ENCODE peak calls at places on chromosome 19, in seven cellular contexts. One of them, this sample, is unnamed.

GRCh38 chr19:39265321-39265916 is 2.8 kb upstream of the IFNL2 start:
- DNase-seq in thoracic aorta: no peak
- DNase-seq in HepG2: no peak
- DNase-seq in A549: no peak
- DNase-seq in CD8-positive, alpha-beta T cell: no peak
- DNase-seq in cardiac muscle cell: no peak
- DNase-seq in lower lobe of right lung: no peak
- DNase-seq in this sample: no peak

GRCh38 chr19:13260883-13261653 is 110.9 kb downstream of the IER2 start:
- DNase-seq in A549: peak; percentile 58
- DNase-seq in lower lobe of right lung: no peak
- DNase-seq in CD8-positive, alpha-beta T cell: no peak
- DNase-seq in HepG2: no peak
- DNase-seq in cardiac muscle cell: no peak
- DNase-seq in thoracic aorta: no peak
- DNase-seq in this sample: no peak

GRCh38 chr19:28869459-28869858 is 343.5 kb downstream of the UQCRFS1 start:
- DNase-seq in thoracic aorta: no peak
- DNase-seq in CD8-positive, alpha-beta T cell: no peak
- DNase-seq in cardiac muscle cell: no peak
- DNase-seq in lower lobe of right lung: no peak
- DNase-seq in A549: no peak
- DNase-seq in HepG2: no peak
- DNase-seq in this sample: no peak

GRCh38 chr19:29845576-29846176 is 33.9 kb downstream of the CCNE1 start:
- DNase-seq in cardiac muscle cell: peak; percentile 53
- DNase-seq in CD8-positive, alpha-beta T cell: no peak
- DNase-seq in lower lobe of right lung: no peak
- DNase-seq in thoracic aorta: no peak
- DNase-seq in A549: peak; percentile 87
- DNase-seq in HepG2: no peak
- DNase-seq in this sample: peak; percentile 84

GRCh38 chr19:48329167-48329891 is 4.0 kb downstream of the EMP3 start:
- DNase-seq in cardiac muscle cell: no peak
- DNase-seq in lower lobe of right lung: no peak
- DNase-seq in CD8-positive, alpha-beta T cell: peak; percentile 29
- DNase-seq in thoracic aorta: no peak
- DNase-seq in A549: no peak
- DNase-seq in HepG2: no peak
- DNase-seq in this sample: no peak

GRCh38 chr19:11736696-11737095 is 2.0 kb downstream of the ZNF823 start:
- DNase-seq in A549: no peak
- DNase-seq in HepG2: no peak
- DNase-seq in CD8-positive, alpha-beta T cell: no peak
- DNase-seq in thoracic aorta: peak; percentile 2
- DNase-seq in cardiac muscle cell: no peak
- DNase-seq in lower lobe of right lung: no peak
- DNase-seq in this sample: no peak

GRCh38 chr19:39474139-39474620 is 6.5 kb upstream of the TIMM50 start:
- DNase-seq in cardiac muscle cell: peak; percentile 83
- DNase-seq in lower lobe of right lung: peak; percentile 72
- DNase-seq in HepG2: peak; percentile 30
- DNase-seq in thoracic aorta: no peak
- DNase-seq in A549: peak; percentile 89
- DNase-seq in CD8-positive, alpha-beta T cell: peak; percentile 60
- DNase-seq in this sample: peak; percentile 90

GRCh38 chr19:40280608-40281221 is 4.4 kb downstream of the AKT2 start:
- DNase-seq in A549: no peak
- DNase-seq in cardiac muscle cell: no peak
- DNase-seq in lower lobe of right lung: peak; percentile 28
- DNase-seq in CD8-positive, alpha-beta T cell: no peak
- DNase-seq in HepG2: no peak
- DNase-seq in thoracic aorta: no peak
- DNase-seq in this sample: peak; percentile 66

GRCh38 chr19:29366757-29367156 is 153.8 kb upstream of the UQCRFS1 start:
- DNase-seq in CD8-positive, alpha-beta T cell: no peak
- DNase-seq in cardiac muscle cell: no peak
- DNase-seq in HepG2: no peak
- DNase-seq in A549: no peak
- DNase-seq in thoracic aorta: no peak
- DNase-seq in lower lobe of right lung: no peak
- DNase-seq in this sample: peak; percentile 49

GRCh38 chr19:23203841-23204344 is 46.3 kb downstream of the ZNF724 start:
- DNase-seq in cardiac muscle cell: no peak
- DNase-seq in lower lobe of right lung: no peak
- DNase-seq in CD8-positive, alpha-beta T cell: no peak
- DNase-seq in thoracic aorta: no peak
- DNase-seq in HepG2: no peak
- DNase-seq in A549: no peak
- DNase-seq in this sample: no peak

GRCh38 chr19:48244289-48244688 is 11.4 kb downstream of the CARD8 start:
- DNase-seq in HepG2: no peak
- DNase-seq in thoracic aorta: no peak
- DNase-seq in lower lobe of right lung: no peak
- DNase-seq in A549: no peak
- DNase-seq in CD8-positive, alpha-beta T cell: peak; percentile 30
- DNase-seq in cardiac muscle cell: no peak
- DNase-seq in this sample: no peak

GRCh38 chr19:8243146-8243545 is 34.0 kb downstream of the CERS4 start:
- DNase-seq in A549: no peak
- DNase-seq in lower lobe of right lung: no peak
- DNase-seq in cardiac muscle cell: no peak
- DNase-seq in HepG2: no peak
- DNase-seq in thoracic aorta: no peak
- DNase-seq in CD8-positive, alpha-beta T cell: no peak
- DNase-seq in this sample: no peak

GRCh38 chr19:1247747-1248453 is 483 bp upstream of the MIDN start:
- DNase-seq in lower lobe of right lung: peak; percentile 79
- DNase-seq in HepG2: peak; percentile 46
- DNase-seq in thoracic aorta: no peak
- DNase-seq in CD8-positive, alpha-beta T cell: peak; percentile 62
- DNase-seq in A549: no peak
- DNase-seq in cardiac muscle cell: no peak
- DNase-seq in this sample: peak; percentile 96

GRCh38 chr19:18960370-18960769 is 19.4 kb upstream of the HOMER3 start:
- DNase-seq in thoracic aorta: no peak
- DNase-seq in lower lobe of right lung: no peak
- DNase-seq in CD8-positive, alpha-beta T cell: no peak
- DNase-seq in cardiac muscle cell: no peak
- DNase-seq in HepG2: no peak
- DNase-seq in A549: no peak
- DNase-seq in this sample: no peak

GRCh38 chr19:18379803-18380747 is 5.9 kb upstream of the GDF15 start:
- DNase-seq in thoracic aorta: peak; percentile 86
- DNase-seq in HepG2: peak; percentile 98
- DNase-seq in cardiac muscle cell: no peak
- DNase-seq in lower lobe of right lung: peak; percentile 83
- DNase-seq in CD8-positive, alpha-beta T cell: no peak
- DNase-seq in A549: peak; percentile 84
- DNase-seq in this sample: peak; percentile 82

GRCh38 chr19:3129112-3129511 is 6.7 kb upstream of the GNA15 start:
- DNase-seq in HepG2: peak; percentile 35
- DNase-seq in lower lobe of right lung: no peak
- DNase-seq in A549: no peak
- DNase-seq in thoracic aorta: no peak
- DNase-seq in cardiac muscle cell: no peak
- DNase-seq in CD8-positive, alpha-beta T cell: no peak
- DNase-seq in this sample: no peak

GRCh38 chr19:33241530-33242101 is 16.0 kb upstream of the SLC7A10 start:
- DNase-seq in HepG2: no peak
- DNase-seq in CD8-positive, alpha-beta T cell: no peak
- DNase-seq in lower lobe of right lung: peak; percentile 69
- DNase-seq in cardiac muscle cell: no peak
- DNase-seq in A549: no peak
- DNase-seq in thoracic aorta: no peak
- DNase-seq in this sample: peak; percentile 82

GRCh38 chr19:2457394-2458037 is 757 bp upstream of the LMNB2 start:
- DNase-seq in HepG2: no peak
- DNase-seq in lower lobe of right lung: no peak
- DNase-seq in CD8-positive, alpha-beta T cell: no peak
- DNase-seq in A549: no peak
- DNase-seq in cardiac muscle cell: no peak
- DNase-seq in thoracic aorta: no peak
- DNase-seq in this sample: no peak

GRCh38 chr19:55434356-55434755 is 8.7 kb downstream of the SHISA7 start:
- DNase-seq in A549: no peak
- DNase-seq in cardiac muscle cell: no peak
- DNase-seq in HepG2: no peak
- DNase-seq in CD8-positive, alpha-beta T cell: no peak
- DNase-seq in lower lobe of right lung: no peak
- DNase-seq in thoracic aorta: no peak
- DNase-seq in this sample: no peak

GRCh38 chr19:1206063-1206732 is 620 bp downstream of the STK11 start:
- DNase-seq in A549: no peak
- DNase-seq in thoracic aorta: no peak
- DNase-seq in cardiac muscle cell: peak; percentile 35
- DNase-seq in HepG2: no peak
- DNase-seq in CD8-positive, alpha-beta T cell: no peak
- DNase-seq in lower lobe of right lung: no peak
- DNase-seq in this sample: peak; percentile 86

GRCh38 chr19:55602104-55603001 is 2.3 kb downstream of the ZNF524 start:
- DNase-seq in A549: no peak
- DNase-seq in CD8-positive, alpha-beta T cell: no peak
- DNase-seq in cardiac muscle cell: no peak
- DNase-seq in HepG2: no peak
- DNase-seq in thoracic aorta: no peak
- DNase-seq in lower lobe of right lung: peak; percentile 49
- DNase-seq in this sample: peak; percentile 87

GRCh38 chr19:42290523-42291436 is 11.2 kb upstream of the PRR19 start:
- DNase-seq in CD8-positive, alpha-beta T cell: peak; percentile 47
- DNase-seq in A549: peak; percentile 95
- DNase-seq in lower lobe of right lung: no peak
- DNase-seq in thoracic aorta: no peak
- DNase-seq in cardiac muscle cell: peak; percentile 52
- DNase-seq in HepG2: peak; percentile 61
- DNase-seq in this sample: peak; percentile 84

GRCh38 chr19:48415395-48415794 is 21.9 kb downstream of the GRIN2D start:
- DNase-seq in A549: no peak
- DNase-seq in thoracic aorta: no peak
- DNase-seq in CD8-positive, alpha-beta T cell: peak; percentile 36
- DNase-seq in HepG2: peak; percentile 52
- DNase-seq in cardiac muscle cell: peak; percentile 66
- DNase-seq in lower lobe of right lung: peak; percentile 89
- DNase-seq in this sample: peak; percentile 85

GRCh38 chr19:7507884-7508283 is 8.0 kb upstream of the ZNF358 start:
- DNase-seq in thoracic aorta: peak; percentile 69
- DNase-seq in HepG2: peak; percentile 26
- DNase-seq in A549: peak; percentile 79
- DNase-seq in CD8-positive, alpha-beta T cell: no peak
- DNase-seq in lower lobe of right lung: peak; percentile 87
- DNase-seq in cardiac muscle cell: no peak
- DNase-seq in this sample: peak; percentile 86

GRCh38 chr19:17305211-17305516 is 508 bp upstream of the MRPL34 start:
- DNase-seq in thoracic aorta: no peak
- DNase-seq in lower lobe of right lung: peak; percentile 98
- DNase-seq in A549: no peak
- DNase-seq in CD8-positive, alpha-beta T cell: no peak
- DNase-seq in cardiac muscle cell: no peak
- DNase-seq in HepG2: no peak
- DNase-seq in this sample: no peak

GRCh38 chr19:17304386-17305047 is 1.2 kb upstream of the MRPL34 start:
- DNase-seq in thoracic aorta: no peak
- DNase-seq in cardiac muscle cell: no peak
- DNase-seq in lower lobe of right lung: peak; percentile 70
- DNase-seq in A549: no peak
- DNase-seq in CD8-positive, alpha-beta T cell: no peak
- DNase-seq in HepG2: no peak
- DNase-seq in this sample: no peak

GRCh38 chr19:17305517-17306284 is at the start of gene MRPL34:
- DNase-seq in lower lobe of right lung: no peak
- DNase-seq in A549: peak; percentile 71
- DNase-seq in thoracic aorta: peak; percentile 64
- DNase-seq in CD8-positive, alpha-beta T cell: peak; percentile 90
- DNase-seq in cardiac muscle cell: peak; percentile 98
- DNase-seq in HepG2: peak; percentile 99
- DNase-seq in this sample: peak; percentile 100

GRCh38 chr19:17307876-17308377 is 1.4 kb upstream of the DDA1 start:
- DNase-seq in A549: no peak
- DNase-seq in HepG2: no peak
- DNase-seq in cardiac muscle cell: no peak
- DNase-seq in thoracic aorta: no peak
- DNase-seq in CD8-positive, alpha-beta T cell: no peak
- DNase-seq in lower lobe of right lung: no peak
- DNase-seq in this sample: no peak

DNA sequence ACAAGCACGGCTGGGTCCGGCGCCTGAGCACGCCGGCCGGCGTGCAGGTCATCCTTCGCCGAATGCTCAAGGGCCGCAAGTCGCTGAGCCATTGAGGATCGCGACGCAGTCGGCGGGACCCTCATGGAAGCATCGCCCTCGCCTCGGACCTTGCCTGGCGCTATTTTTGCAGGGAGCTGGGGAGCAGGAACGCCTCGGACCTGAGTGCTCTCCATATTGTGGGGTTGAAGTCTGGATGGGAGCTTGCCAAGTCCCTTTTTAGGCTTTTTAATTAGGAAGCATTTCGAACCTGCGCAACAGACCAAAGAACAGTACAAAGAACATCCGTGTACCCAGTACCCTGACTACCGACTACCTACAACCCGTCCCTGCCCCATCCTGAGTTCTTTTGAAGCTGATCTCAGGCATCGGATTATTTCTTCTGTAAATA is 628 bp downstream of the MRPL34 start:
- DNase-seq in lower lobe of right lung: no peak
- DNase-seq in thoracic aorta: no peak
- DNase-seq in CD8-positive, alpha-beta T cell: no peak
- DNase-seq in cardiac muscle cell: peak; percentile 52
- DNase-seq in HepG2: no peak
- DNase-seq in A549: no peak
- DNase-seq in this sample: no peak
- H3K4me1 ChIP-seq in lower lobe of right lung: peaks cover 57% of the 10 kb centered on the region
- H3K4me1 ChIP-seq in thoracic aorta: peaks cover 35% of the 10 kb centered on the region
- H3K4me1 ChIP-seq in CD8-positive, alpha-beta T cell: peaks cover 49% of the 10 kb centered on the region
- H3K4me1 ChIP-seq in cardiac muscle cell: peaks cover 11% of the 10 kb centered on the region
- H3K4me1 ChIP-seq in HepG2: peaks cover 46% of the 10 kb centered on the region
- H3K4me1 ChIP-seq in A549: peaks cover 38% of the 10 kb centered on the region
- H3K4me1 ChIP-seq in this sample: peaks cover 90% of the 10 kb centered on the region

GRCh38 chr19:16335226-16335625 is 10.6 kb downstream of the KLF2 start:
- DNase-seq in HepG2: no peak
- DNase-seq in CD8-positive, alpha-beta T cell: no peak
- DNase-seq in lower lobe of right lung: no peak
- DNase-seq in A549: no peak
- DNase-seq in thoracic aorta: no peak
- DNase-seq in cardiac muscle cell: no peak
- DNase-seq in this sample: peak; percentile 82
- H3K4me1 ChIP-seq in HepG2: peaks cover 13% of the 10 kb centered on the region
- H3K4me1 ChIP-seq in CD8-positive, alpha-beta T cell: peaks cover 57% of the 10 kb centered on the region
- H3K4me1 ChIP-seq in lower lobe of right lung: peaks cover 26% of the 10 kb centered on the region
- H3K4me1 ChIP-seq in A549: peaks cover 27% of the 10 kb centered on the region
- H3K4me1 ChIP-seq in thoracic aorta: peaks cover 18% of the 10 kb centered on the region
- H3K4me1 ChIP-seq in cardiac muscle cell: peaks cover 9% of the 10 kb centered on the region
- H3K4me1 ChIP-seq in this sample: peaks cover 36% of the 10 kb centered on the region

GRCh38 chr19:45509692-45510015 is 2.4 kb downstream of the VASP start:
- DNase-seq in thoracic aorta: no peak
- DNase-seq in CD8-positive, alpha-beta T cell: no peak
- DNase-seq in A549: no peak
- DNase-seq in cardiac muscle cell: no peak
- DNase-seq in HepG2: no peak
- DNase-seq in lower lobe of right lung: no peak
- DNase-seq in this sample: no peak
- H3K4me1 ChIP-seq in thoracic aorta: peaks cover 21% of the 10 kb centered on the region
- H3K4me1 ChIP-seq in CD8-positive, alpha-beta T cell: peaks cover 57% of the 10 kb centered on the region
- H3K4me1 ChIP-seq in A549: peaks cover 53% of the 10 kb centered on the region
- H3K4me1 ChIP-seq in cardiac muscle cell: no peaks in the 10 kb centered on the region
- H3K4me1 ChIP-seq in HepG2: peaks cover 65% of the 10 kb centered on the region
- H3K4me1 ChIP-seq in lower lobe of right lung: peaks cover 37% of the 10 kb centered on the region
- H3K4me1 ChIP-seq in this sample: peaks cover 62% of the 10 kb centered on the region

GRCh38 chr19:10219678-10220077 is 11.5 kb downstream of the S1PR2 start:
- DNase-seq in cardiac muscle cell: no peak
- DNase-seq in A549: no peak
- DNase-seq in lower lobe of right lung: no peak
- DNase-seq in CD8-positive, alpha-beta T cell: no peak
- DNase-seq in HepG2: peak; percentile 79
- DNase-seq in thoracic aorta: no peak
- DNase-seq in this sample: no peak
- H3K4me1 ChIP-seq in cardiac muscle cell: no peaks in the 10 kb centered on the region
- H3K4me1 ChIP-seq in A549: peaks cover 4% of the 10 kb centered on the region
- H3K4me1 ChIP-seq in lower lobe of right lung: no peaks in the 10 kb centered on the region
- H3K4me1 ChIP-seq in CD8-positive, alpha-beta T cell: no peaks in the 10 kb centered on the region
- H3K4me1 ChIP-seq in HepG2: peaks cover 30% of the 10 kb centered on the region
- H3K4me1 ChIP-seq in thoracic aorta: no peaks in the 10 kb centered on the region
- H3K4me1 ChIP-seq in this sample: no peaks in the 10 kb centered on the region